ENCODE peak calls at places on chromosomes 1 and 21, in nine cellular contexts. One of them, this sample, is unnamed.

GRCh38 chr1:229410692-229411433 is 23.0 kb downstream of the ACTA1 start:
- DNase-seq in A549: peak; percentile 66
- DNase-seq in GM12878: no peak
- DNase-seq in SK-N-SH: peak; percentile 86
- DNase-seq in GM23338: peak; percentile 61
- DNase-seq in HepG2: no peak
- DNase-seq in K562: no peak
- DNase-seq in HCT116: no peak
- DNase-seq in Panc1: no peak
- DNase-seq in this sample: peak; percentile 72

GRCh38 chr1:26582836-26583460 is 53.4 kb downstream of the RPS6KA1 start:
- DNase-seq in HCT116: no peak
- DNase-seq in SK-N-SH: no peak
- DNase-seq in K562: no peak
- DNase-seq in A549: no peak
- DNase-seq in GM12878: peak; percentile 56
- DNase-seq in GM23338: no peak
- DNase-seq in HepG2: no peak
- DNase-seq in Panc1: no peak
- DNase-seq in this sample: no peak

GRCh38 chr1:18667333-18667732 is 36.7 kb downstream of the PAX7 start:
- DNase-seq in K562: no peak
- DNase-seq in GM23338: no peak
- DNase-seq in A549: no peak
- DNase-seq in SK-N-SH: no peak
- DNase-seq in Panc1: no peak
- DNase-seq in HCT116: no peak
- DNase-seq in HepG2: no peak
- DNase-seq in GM12878: no peak
- DNase-seq in this sample: no peak

GRCh38 chr1:91894036-91894761 is 8.2 kb upstream of the TGFBR3 start:
- DNase-seq in A549: no peak
- DNase-seq in K562: no peak
- DNase-seq in Panc1: no peak
- DNase-seq in GM12878: no peak
- DNase-seq in SK-N-SH: no peak
- DNase-seq in GM23338: no peak
- DNase-seq in HCT116: no peak
- DNase-seq in HepG2: no peak
- DNase-seq in this sample: no peak

GRCh38 chr21:32806810-32807386 is 35.3 kb upstream of the PAXBP1 start:
- DNase-seq in HCT116: no peak
- DNase-seq in SK-N-SH: no peak
- DNase-seq in GM12878: no peak
- DNase-seq in K562: no peak
- DNase-seq in A549: no peak
- DNase-seq in Panc1: no peak
- DNase-seq in GM23338: no peak
- DNase-seq in HepG2: no peak
- DNase-seq in this sample: no peak

GRCh38 chr1:114177282-114177681 is 23.6 kb upstream of the SYT6 start:
- DNase-seq in Panc1: no peak
- DNase-seq in SK-N-SH: no peak
- DNase-seq in A549: no peak
- DNase-seq in K562: no peak
- DNase-seq in GM23338: no peak
- DNase-seq in HepG2: no peak
- DNase-seq in HCT116: no peak
- DNase-seq in GM12878: no peak
- DNase-seq in this sample: no peak

GRCh38 chr1:171644805-171645483 is 7.5 kb downstream of the MYOC start:
- DNase-seq in SK-N-SH: peak; percentile 67
- DNase-seq in GM23338: peak; percentile 98
- DNase-seq in Panc1: peak; percentile 65
- DNase-seq in HCT116: peak; percentile 91
- DNase-seq in HepG2: peak; percentile 87
- DNase-seq in GM12878: peak; percentile 49
- DNase-seq in A549: peak; percentile 58
- DNase-seq in K562: peak; percentile 72
- DNase-seq in this sample: peak; percentile 48

GRCh38 chr1:71994646-71995045 is 287.7 kb downstream of the NEGR1 start:
- DNase-seq in A549: no peak
- DNase-seq in Panc1: no peak
- DNase-seq in GM23338: no peak
- DNase-seq in GM12878: no peak
- DNase-seq in HepG2: no peak
- DNase-seq in K562: no peak
- DNase-seq in SK-N-SH: no peak
- DNase-seq in HCT116: no peak
- DNase-seq in this sample: no peak

GRCh38 chr1:235423214-235423652 is 56.0 kb downstream of the TBCE start:
- DNase-seq in HepG2: no peak
- DNase-seq in A549: no peak
- DNase-seq in GM12878: peak; percentile 4
- DNase-seq in HCT116: no peak
- DNase-seq in SK-N-SH: no peak
- DNase-seq in K562: no peak
- DNase-seq in GM23338: peak; percentile 33
- DNase-seq in Panc1: no peak
- DNase-seq in this sample: no peak

GRCh38 chr1:223759273-223759672 is 46.9 kb downstream of the CAPN2 start:
- DNase-seq in GM12878: no peak
- DNase-seq in Panc1: no peak
- DNase-seq in HepG2: no peak
- DNase-seq in HCT116: no peak
- DNase-seq in A549: no peak
- DNase-seq in SK-N-SH: no peak
- DNase-seq in K562: peak; percentile 64
- DNase-seq in GM23338: peak; percentile 91
- DNase-seq in this sample: no peak

GRCh38 chr1:213681788-213682340 is 305.9 kb upstream of the PROX1 start:
- DNase-seq in GM23338: no peak
- DNase-seq in HepG2: no peak
- DNase-seq in HCT116: no peak
- DNase-seq in A549: no peak
- DNase-seq in GM12878: no peak
- DNase-seq in K562: no peak
- DNase-seq in Panc1: no peak
- DNase-seq in SK-N-SH: no peak
- DNase-seq in this sample: no peak

GRCh38 chr1:44485229-44485932 is 80.3 kb downstream of the RNF220 start:
- DNase-seq in HCT116: no peak
- DNase-seq in GM23338: peak; percentile 68
- DNase-seq in GM12878: no peak
- DNase-seq in HepG2: no peak
- DNase-seq in Panc1: peak; percentile 43
- DNase-seq in K562: peak; percentile 87
- DNase-seq in SK-N-SH: no peak
- DNase-seq in A549: no peak
- DNase-seq in this sample: peak; percentile 87

GRCh38 chr1:178536329-178536728 is 23.4 kb downstream of the TEX35 start:
- DNase-seq in HCT116: no peak
- DNase-seq in GM12878: no peak
- DNase-seq in GM23338: no peak
- DNase-seq in HepG2: no peak
- DNase-seq in K562: no peak
- DNase-seq in A549: no peak
- DNase-seq in Panc1: no peak
- DNase-seq in SK-N-SH: no peak
- DNase-seq in this sample: no peak

GRCh38 chr1:91699339-91699970 is 186.5 kb downstream of the TGFBR3 start:
- DNase-seq in A549: no peak
- DNase-seq in GM23338: no peak
- DNase-seq in GM12878: no peak
- DNase-seq in HepG2: no peak
- DNase-seq in HCT116: no peak
- DNase-seq in SK-N-SH: no peak
- DNase-seq in K562: no peak
- DNase-seq in Panc1: no peak
- DNase-seq in this sample: no peak

GRCh38 chr1:35929730-35930592 is 944 bp upstream of the AGO3 start:
- DNase-seq in HCT116: peak; percentile 26
- DNase-seq in Panc1: no peak
- DNase-seq in K562: peak; percentile 74
- DNase-seq in GM12878: no peak
- DNase-seq in GM23338: peak; percentile 84
- DNase-seq in SK-N-SH: peak; percentile 60
- DNase-seq in HepG2: peak; percentile 15
- DNase-seq in A549: peak; percentile 16
- DNase-seq in this sample: peak; percentile 62

GRCh38 chr21:45971487-45972352 is 9.8 kb upstream of the COL6A1 start:
- DNase-seq in GM23338: peak; percentile 32
- DNase-seq in K562: no peak
- DNase-seq in GM12878: no peak
- DNase-seq in SK-N-SH: peak; percentile 92
- DNase-seq in A549: no peak
- DNase-seq in HepG2: no peak
- DNase-seq in Panc1: no peak
- DNase-seq in HCT116: no peak
- DNase-seq in this sample: no peak

GRCh38 chr1:246067432-246068021 is 439.6 kb downstream of the SMYD3 start:
- DNase-seq in A549: no peak
- DNase-seq in SK-N-SH: no peak
- DNase-seq in HepG2: no peak
- DNase-seq in Panc1: no peak
- DNase-seq in GM12878: no peak
- DNase-seq in HCT116: no peak
- DNase-seq in GM23338: no peak
- DNase-seq in K562: no peak
- DNase-seq in this sample: no peak

GRCh38 chr21:44499631-44500030 is 40.4 kb downstream of the KRTAP10-1 start:
- DNase-seq in GM12878: no peak
- DNase-seq in HCT116: no peak
- DNase-seq in HepG2: no peak
- DNase-seq in A549: no peak
- DNase-seq in GM23338: no peak
- DNase-seq in K562: no peak
- DNase-seq in Panc1: no peak
- DNase-seq in SK-N-SH: no peak
- DNase-seq in this sample: no peak

GRCh38 chr21:26788783-26789182 is 56.4 kb downstream of the ADAMTS1 start:
- DNase-seq in GM12878: no peak
- DNase-seq in GM23338: no peak
- DNase-seq in A549: no peak
- DNase-seq in SK-N-SH: no peak
- DNase-seq in K562: no peak
- DNase-seq in HepG2: no peak
- DNase-seq in Panc1: no peak
- DNase-seq in HCT116: no peak
- DNase-seq in this sample: no peak

GRCh38 chr1:235919797-235920475 is 53.2 kb upstream of the LYST start:
- DNase-seq in GM23338: no peak
- DNase-seq in A549: no peak
- DNase-seq in SK-N-SH: no peak
- DNase-seq in HepG2: no peak
- DNase-seq in K562: no peak
- DNase-seq in GM12878: no peak
- DNase-seq in HCT116: no peak
- DNase-seq in Panc1: no peak
- DNase-seq in this sample: no peak

GRCh38 chr1:160207751-160208150 is 2.6 kb downstream of the PEA15 start:
- DNase-seq in GM23338: no peak
- DNase-seq in K562: no peak
- DNase-seq in HCT116: no peak
- DNase-seq in HepG2: no peak
- DNase-seq in SK-N-SH: no peak
- DNase-seq in GM12878: no peak
- DNase-seq in Panc1: no peak
- DNase-seq in A549: no peak
- DNase-seq in this sample: no peak
- TF ChIP-seq REST in GM23338: no peak
- TF ChIP-seq REST in K562: no peak
- TF ChIP-seq REST in HCT116: no peak
- TF ChIP-seq REST in HepG2: no peak
- TF ChIP-seq REST in SK-N-SH: no peak
- TF ChIP-seq REST in GM12878: no peak
- TF ChIP-seq REST in Panc1: no peak
- TF ChIP-seq REST in A549: no peak
- TF ChIP-seq REST in this sample: no peak

GRCh38 chr1:109214695-109215623 is 1.2 kb downstream of the SARS1 start:
- DNase-seq in GM23338: peak; percentile 59
- DNase-seq in Panc1: no peak
- DNase-seq in SK-N-SH: peak; percentile 69
- DNase-seq in GM12878: peak; percentile 25
- DNase-seq in A549: peak; percentile 48
- DNase-seq in K562: peak; percentile 76
- DNase-seq in HepG2: peak; percentile 73
- DNase-seq in HCT116: peak; percentile 82
- DNase-seq in this sample: peak; percentile 30
- H3K4me3 ChIP-seq in GM23338: peak overlapping the region; percentile 78
- H3K4me3 ChIP-seq in Panc1: peak overlapping the region; percentile 67
- H3K4me3 ChIP-seq in SK-N-SH: peak overlapping the region; percentile 89
- H3K4me3 ChIP-seq in GM12878: peak overlapping the region; percentile 89
- H3K4me3 ChIP-seq in A549: peak overlapping the region; percentile 82
- H3K4me3 ChIP-seq in K562: peak overlapping the region; percentile 67
- H3K4me3 ChIP-seq in HepG2: peak overlapping the region; percentile 71
- H3K4me3 ChIP-seq in HCT116: peak overlapping the region; percentile 96
- H3K4me3 ChIP-seq in this sample: peak overlapping the region; percentile 88

GRCh38 chr1:175364424-175365076 is 172.0 kb upstream of the KIAA0040 start:
- DNase-seq in GM23338: no peak
- DNase-seq in A549: no peak
- DNase-seq in HepG2: no peak
- DNase-seq in SK-N-SH: no peak
- DNase-seq in GM12878: peak; percentile 41
- DNase-seq in HCT116: no peak
- DNase-seq in K562: no peak
- DNase-seq in Panc1: no peak
- DNase-seq in this sample: no peak
- TF ChIP-seq REST in GM23338: no peak
- TF ChIP-seq REST in A549: no peak
- TF ChIP-seq REST in HepG2: no peak
- TF ChIP-seq REST in SK-N-SH: no peak
- TF ChIP-seq REST in GM12878: no peak
- TF ChIP-seq REST in HCT116: no peak
- TF ChIP-seq REST in K562: no peak
- TF ChIP-seq REST in Panc1: no peak
- TF ChIP-seq REST in this sample: no peak

DNA sequence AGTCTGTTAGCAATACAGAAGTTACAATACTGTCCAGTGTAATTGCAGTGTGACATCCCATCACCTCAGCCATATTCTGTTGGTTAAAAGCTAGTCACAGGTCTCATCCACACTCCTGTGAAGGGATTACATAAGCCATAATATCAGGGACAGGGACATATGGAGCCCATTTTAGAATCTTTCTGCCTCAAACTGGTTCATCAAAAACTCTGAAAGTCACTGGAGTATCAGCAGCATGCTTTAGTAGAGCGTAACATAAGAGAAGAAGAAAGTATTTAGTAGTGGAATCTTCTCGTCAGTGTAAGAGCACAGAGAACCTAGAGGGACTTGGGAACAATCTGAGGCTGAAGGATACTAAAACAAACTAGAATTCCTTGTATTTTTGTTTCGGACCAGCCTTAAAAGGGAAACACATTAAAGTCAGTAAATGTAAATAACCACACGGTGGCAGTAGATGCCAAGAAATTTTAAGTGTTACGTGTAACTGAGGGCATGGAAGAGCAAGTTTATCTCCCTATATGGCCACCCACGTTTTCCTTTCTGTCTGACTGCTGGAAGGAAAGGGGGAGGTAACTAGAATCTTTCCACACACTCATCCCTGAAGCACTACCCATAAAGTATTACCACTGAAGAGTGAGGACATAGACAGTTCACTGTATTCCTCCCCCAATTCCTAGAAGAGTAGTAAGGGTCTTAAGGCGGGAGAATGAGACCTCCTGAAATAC is 41.6 kb upstream of the AGL start:
- DNase-seq in SK-N-SH: peak; percentile 74
- DNase-seq in HCT116: peak; percentile 85
- DNase-seq in GM12878: peak; percentile 79
- DNase-seq in K562: peak; percentile 86
- DNase-seq in HepG2: peak; percentile 81
- DNase-seq in Panc1: peak; percentile 32
- DNase-seq in A549: peak; percentile 32
- DNase-seq in GM23338: peak; percentile 94
- DNase-seq in this sample: peak; percentile 73
- H3K4me3 ChIP-seq in SK-N-SH: peak overlapping the region; percentile 15
- H3K4me3 ChIP-seq in HCT116: no peak overlapping the region
- H3K4me3 ChIP-seq in GM12878: no peak overlapping the region
- H3K4me3 ChIP-seq in K562: no peak overlapping the region
- H3K4me3 ChIP-seq in HepG2: peak overlapping the region; percentile 30
- H3K4me3 ChIP-seq in Panc1: no peak overlapping the region
- H3K4me3 ChIP-seq in A549: no peak overlapping the region
- H3K4me3 ChIP-seq in GM23338: no peak overlapping the region
- H3K4me3 ChIP-seq in this sample: no peak overlapping the region

This sample was measured in HL-60.